ENCODE peak calls at places on chromosomes 3 and 15, in six cellular contexts. U, H, J, I, G and K are unnamed samples. For H3K4me1 and H3K27me3, the result is how much of the 10 kb centered on the place peaks cover.

GRCh38 chr15:63310646-63311045 is 33.2 kb downstream of the APH1B start:
- DNase-seq in U (no peak), H (peak), J (no peak), G (no peak), I (no peak), K (no peak)

GRCh38 chr15:80861776-80862175 is 82.6 kb downstream of the CEMIP start:
- DNase-seq in U (no peak), G (no peak), H (no peak), J (no peak), I (no peak), K (no peak)

GRCh38 chr15:31403606-31404005 is 77.0 kb downstream of the KLF13 start:
- DNase-seq in U (no peak), G (no peak), J (no peak), I (no peak), H (peak), K (no peak)

GRCh38 chr3:89372456-89372855 is 265.0 kb downstream of the EPHA3 start:
- DNase-seq in J (no peak), U (no peak), H (peak), G (no peak), I (no peak), K (no peak)

GRCh38 chr15:89376441-89376840 is 41.8 kb upstream of the POLG start:
- DNase-seq in J (no peak), I (no peak), G (no peak), H (no peak), U (no peak), K (no peak)

GRCh38 chr3:149494022-149494758 is 19.7 kb downstream of the TM4SF4 start:
- DNase-seq in J (peak), I (peak), G (peak), H (peak), U (peak), K (no peak)

GRCh38 chr15:36737430-36737891 is 158.0 kb downstream of the CDIN1 start:
- DNase-seq in J (no peak), G (no peak), H (peak), I (no peak), U (no peak), K (no peak)

GRCh38 chr15:82966671-82967071 is 14.2 kb upstream of the HOMER2 start:
- DNase-seq in U (no peak), H (no peak), J (no peak), G (no peak), I (no peak), K (no peak)

GRCh38 chr15:28273468-28273867 is 48.5 kb downstream of the HERC2 start:
- DNase-seq in I (no peak), U (no peak), H (peak), G (no peak), J (no peak), K (no peak)

GRCh38 chr15:42100021-42100800 is 5.8 kb upstream of the PLA2G4D start:
- DNase-seq in G (no peak), H (peak), J (no peak), I (no peak), U (no peak), K (peak)

DNA sequence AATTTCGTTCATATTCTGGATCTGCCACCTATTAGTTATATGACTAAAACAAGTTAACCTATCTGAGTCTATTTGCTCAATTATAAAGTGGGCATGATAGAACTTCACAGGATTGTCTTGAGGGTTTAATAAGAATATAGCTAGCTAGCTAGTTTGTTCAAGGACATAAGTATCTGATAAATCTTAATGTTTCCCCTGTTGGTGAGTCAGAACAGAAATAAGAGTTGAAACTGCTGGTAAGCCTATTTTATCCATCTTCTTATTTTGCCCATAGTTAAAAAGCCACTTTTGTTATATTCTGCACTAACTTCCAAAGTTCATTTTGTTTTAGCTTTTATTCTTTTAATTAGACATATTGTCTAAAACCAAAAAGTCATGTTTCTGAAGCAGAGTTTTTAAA is 9.4 kb downstream of the SELENOT start:
- DNase-seq in U (no peak), H (no peak), J (no peak), I (no peak), G (no peak), K (no peak)
- H3K4me1 ChIP-seq in U (under half), H (under half), J (under half), I (under half), G (under half), K (under half)

GRCh38 chr15:52762621-52763020 is 27.5 kb downstream of the ONECUT1 start:
- DNase-seq in H (no peak), U (no peak), I (no peak), G (no peak), J (no peak), K (no peak)
- H3K27me3 ChIP-seq in H (under half), U (under half), I (under half), G (under half), J (under half), K (under half)

GRCh38 chr3:104519968-104520655 is 846.6 kb upstream of the ALCAM start:
- DNase-seq in J (no peak), U (no peak), I (no peak), H (peak), G (no peak), K (no peak)
- H3K4me1 ChIP-seq in J (under half), U (under half), I (under half), H (under half), G (under half), K (under half)

GRCh38 chr15:52801748-52802085 is 11.6 kb upstream of the ONECUT1 start:
- DNase-seq in I (no peak), G (no peak), J (no peak), U (no peak), H (no peak), K (no peak)

GRCh38 chr15:52799145-52799811 is 9.1 kb upstream of the ONECUT1 start:
- DNase-seq in J (no peak), G (no peak), H (no peak), I (no peak), U (no peak), K (no peak)

GRCh38 chr15:52798529-52799101 is 8.5 kb upstream of the ONECUT1 start:
- DNase-seq in J (no peak), U (no peak), H (no peak), I (no peak), G (no peak), K (no peak)

GRCh38 chr15:52802110-52802509 is 12.0 kb upstream of the ONECUT1 start:
- DNase-seq in H (no peak), U (no peak), J (no peak), G (no peak), I (no peak), K (no peak)

DNA sequence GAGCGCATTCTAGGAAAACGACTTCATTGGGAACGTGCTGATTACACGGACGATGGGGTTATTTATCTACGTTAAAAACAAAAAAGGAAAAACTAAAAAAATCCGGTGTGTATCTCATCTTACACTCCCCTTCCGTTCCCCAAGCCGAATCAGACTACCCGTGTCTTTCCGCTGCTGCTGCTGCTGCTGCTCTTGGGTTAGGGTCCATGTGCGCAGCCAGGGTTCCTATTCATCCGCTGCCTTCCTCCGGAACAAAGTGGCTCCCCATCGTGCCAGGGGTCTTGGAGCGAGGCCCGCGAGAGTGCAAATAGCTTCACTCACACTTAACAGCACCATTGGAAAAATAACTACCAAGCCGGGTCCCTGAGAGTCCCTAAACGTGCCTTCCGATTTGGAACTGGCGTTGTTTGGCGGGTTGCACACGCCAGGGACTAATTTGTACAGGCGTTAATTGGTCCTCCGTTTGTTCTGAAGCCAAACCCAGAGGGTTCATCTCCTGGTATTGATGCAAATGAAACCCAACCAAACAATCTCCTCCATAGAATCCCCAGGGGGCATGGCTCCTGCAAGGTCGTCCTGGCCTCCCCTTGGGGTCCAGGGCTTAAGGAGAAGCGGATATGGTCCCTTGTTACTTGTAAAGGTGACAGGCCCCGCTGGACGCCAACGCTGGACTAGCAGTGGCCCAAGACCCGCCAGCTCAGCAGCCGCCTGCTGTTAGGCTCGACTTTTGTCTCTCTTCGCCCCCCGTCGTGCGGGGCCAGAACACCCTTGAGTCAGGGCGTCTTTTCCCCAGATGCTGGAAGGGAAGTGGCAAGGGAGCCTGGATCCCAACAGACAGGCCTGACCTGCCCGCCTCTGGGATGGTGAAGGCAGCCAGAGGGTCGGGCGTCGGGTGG is 11.0 kb upstream of the ONECUT1 start:
- DNase-seq in I (no peak), J (no peak), H (no peak), G (no peak), U (no peak), K (no peak)
- H3K27me3 ChIP-seq in I (under half), J (under half), H (half or more), G (half or more), U (under half), K (half or more)

GRCh38 chr3:127819086-127819485 is 3.2 kb downstream of the MGLL start:
- DNase-seq in H (no peak), J (no peak), G (no peak), U (no peak), I (no peak), K (no peak)
- H3K4me1 ChIP-seq in H (under half), J (half or more), G (under half), U (half or more), I (under half), K (half or more)